ENCODE peak calls at places on chromosomes 12 and 14, in seven cellular contexts. A is SK-N-SH, U is tibial nerve, E is stomach, P is K562, T is upper lobe of left lung, V is transverse colon. G is an unnamed sample. For H3K27me3, the result is how much of the 10 kb centered on the place peaks cover.

GRCh38 chr14:103398427-103399195 is 13.4 kb downstream of the MARK3 start:
- DNase-seq in P (no peak), U (no peak), V (no peak), T (peak), E (no peak), A (no peak), G (no peak)

GRCh38 chr12:402127-402456 is 648 bp downstream of the CCDC77 start:
- DNase-seq in A (peak), E (no peak), T (no peak), U (no peak), V (no peak), P (peak), G (no peak)

GRCh38 chr14:106844608-106845285 is 1318.4 kb downstream of the TMEM121 start:
- DNase-seq in U (peak), V (peak), E (peak), P (no peak), T (peak), A (peak), G (no peak)

GRCh38 chr12:76025601-76026575 is 5.7 kb downstream of the PHLDA1 start:
- DNase-seq in P (no peak), V (no peak), U (no peak), T (no peak), A (no peak), E (no peak), G (no peak)

GRCh38 chr12:105470102-105470501 is 139.6 kb downstream of the C12orf75 start:
- DNase-seq in T (no peak), P (no peak), A (no peak), U (no peak), E (no peak), V (no peak), G (no peak)

GRCh38 chr12:20006856-20007255 is 361.5 kb upstream of the PDE3A start:
- DNase-seq in U (no peak), E (no peak), A (no peak), T (no peak), P (no peak), V (no peak), G (no peak)

GRCh38 chr12:130761537-130762318 is 45.6 kb upstream of the RIMBP2 start:
- DNase-seq in T (no peak), U (peak), V (peak), A (peak), P (peak), E (no peak), G (no peak)

GRCh38 chr14:35342160-35343010 is 50.2 kb downstream of the PSMA6 start:
- DNase-seq in E (peak), A (no peak), T (peak), P (no peak), V (no peak), U (no peak), G (no peak)

GRCh38 chr12:128852885-128853284 is 393 bp upstream of the GLT1D1 start:
- DNase-seq in P (no peak), E (no peak), A (no peak), V (no peak), T (no peak), U (no peak), G (no peak)

GRCh38 chr14:106843951-106844483 is 1317.6 kb downstream of the TMEM121 start:
- DNase-seq in U (peak), A (peak), T (peak), E (peak), V (peak), P (no peak), G (no peak)

GRCh38 chr12:27875677-27876076 is 95.6 kb upstream of the MANSC4 start:
- DNase-seq in T (no peak), E (no peak), A (no peak), V (no peak), P (no peak), U (no peak), G (no peak)

GRCh38 chr14:104444159-104445030 is 135.2 kb upstream of the C14orf180 start:
- DNase-seq in U (no peak), V (no peak), A (no peak), P (no peak), E (peak), T (peak), G (peak)

GRCh38 chr14:31950760-31951637 is 126.1 kb upstream of the ARHGAP5 start:
- DNase-seq in P (peak), A (peak), U (peak), T (peak), E (peak), V (peak), G (no peak)

GRCh38 chr14:93064411-93065271 is 51.1 kb downstream of the ITPK1 start:
- DNase-seq in A (no peak), U (no peak), P (no peak), T (no peak), E (no peak), V (no peak), G (no peak)

GRCh38 chr14:80465541-80466220 is 254.4 kb upstream of the DIO2 start:
- DNase-seq in U (no peak), A (no peak), P (no peak), E (no peak), V (no peak), T (no peak), G (no peak)

GRCh38 chr14:101109347-101109638 is 205.8 kb upstream of the RTL1 start:
- DNase-seq in A (no peak), V (no peak), E (peak), U (no peak), P (no peak), T (no peak), G (peak)

GRCh38 chr12:42744539-42745156 is 155.1 kb upstream of the PRICKLE1 start:
- DNase-seq in A (no peak), V (no peak), P (no peak), E (no peak), U (no peak), T (no peak), G (no peak)

GRCh38 chr12:102948941-102949352 is 8.5 kb upstream of the ASCL1 start:
- DNase-seq in E (peak), V (peak), P (peak), T (no peak), U (peak), A (peak), G (peak)

GRCh38 chr12:122190842-122191668 is 8.1 kb downstream of the LRRC43 start:
- DNase-seq in A (peak), T (peak), U (no peak), P (peak), E (peak), V (peak), G (no peak)

GRCh38 chr12:96398422-96399080 is 1.7 kb downstream of the CDK17 start:
- DNase-seq in E (no peak), T (no peak), U (no peak), V (no peak), P (peak), A (no peak), G (no peak)

GRCh38 chr14:24334431-24335271 is at the start of gene ADCY4:
- DNase-seq in V (no peak), A (peak), E (no peak), P (no peak), U (no peak), T (no peak), G (no peak)

GRCh38 chr12:26318661-26319068 is 123.3 kb downstream of the SSPN start:
- DNase-seq in P (peak), E (no peak), A (no peak), V (peak), T (peak), U (peak), G (no peak)

GRCh38 chr14:101963052-101963451 is 1.3 kb upstream of the DYNC1H1 start:
- DNase-seq in A (no peak), E (no peak), U (no peak), T (no peak), P (no peak), V (no peak), G (no peak)

GRCh38 chr12:82708507-82708906 is 21.8 kb downstream of the TMTC2 start:
- DNase-seq in A (peak), T (no peak), P (no peak), E (no peak), V (peak), U (no peak), G (no peak)

GRCh38 chr12:122876724-122877123 is 19.2 kb downstream of the VPS37B start:
- DNase-seq in E (peak), V (no peak), T (no peak), U (no peak), A (no peak), P (no peak), G (no peak)

GRCh38 chr12:1691123-1692007 is 495 bp downstream of the ADIPOR2 start:
- DNase-seq in A (no peak), V (peak), T (peak), P (peak), U (peak), E (peak), G (no peak)

GRCh38 chr12:14952295-14952995 is 9.0 kb downstream of the ARHGDIB start:
- DNase-seq in V (peak), U (no peak), T (peak), E (no peak), P (no peak), A (no peak), G (no peak)

GRCh38 chr12:88334271-88334670 is 192.2 kb downstream of the TMTC3 start:
- DNase-seq in P (peak), E (peak), U (peak), V (no peak), T (no peak), A (no peak), G (no peak)

GRCh38 chr12:71876400-71876799 is 36.8 kb downstream of the TBC1D15 start:
- DNase-seq in V (no peak), T (no peak), E (no peak), P (no peak), U (no peak), A (no peak), G (no peak)

GRCh38 chr12:10716704-10717315 is 6.3 kb downstream of the YBX3 start:
- DNase-seq in P (no peak), U (peak), E (peak), A (no peak), T (peak), V (peak), G (peak)

GRCh38 chr12:105803292-105803691 is 335.5 kb downstream of the NUAK1 start:
- DNase-seq in U (no peak), A (no peak), P (no peak), E (no peak), V (no peak), T (no peak), G (no peak)

GRCh38 chr14:99055816-99056215 is 216.2 kb downstream of the BCL11B start:
- DNase-seq in V (peak), T (peak), P (no peak), E (no peak), U (no peak), A (no peak), G (no peak)

GRCh38 chr14:61355892-61356325 is 34.5 kb downstream of the PRKCH start:
- DNase-seq in P (no peak), V (no peak), A (no peak), E (no peak), T (peak), U (no peak), G (no peak)

GRCh38 chr14:67265131-67265530 is 23.9 kb downstream of the PALS1 start:
- DNase-seq in E (no peak), U (no peak), T (no peak), V (no peak), A (no peak), P (peak), G (no peak)

GRCh38 chr14:100528962-100529560 is 58.2 kb downstream of the BEGAIN start:
- DNase-seq in U (no peak), T (no peak), E (peak), V (no peak), A (peak), P (no peak), G (peak)

GRCh38 chr14:21505009-21505553 is 6.1 kb downstream of the METTL3 start:
- DNase-seq in A (no peak), V (no peak), P (no peak), T (no peak), E (no peak), U (no peak), G (no peak)

GRCh38 chr12:55068416-55069010 is 48.7 kb downstream of the NEUROD4 start:
- DNase-seq in U (peak), A (peak), P (peak), E (no peak), T (no peak), V (no peak), G (no peak)

GRCh38 chr14:90645842-90646443 is 170.3 kb downstream of the TTC7B start:
- DNase-seq in P (no peak), E (no peak), A (no peak), T (no peak), U (no peak), V (no peak), G (no peak)

GRCh38 chr12:94534761-94535613 is 75.3 kb upstream of the CEP83 start:
- DNase-seq in E (no peak), V (no peak), P (no peak), A (no peak), T (no peak), U (no peak), G (no peak)
- TF ChIP-seq EP300 in E (no peak), V (no peak), P (no peak), A (no peak), T (no peak), U (no peak), G (no peak)

GRCh38 chr12:12812605-12813119 is 484 bp upstream of the DDX47 start:
- DNase-seq in A (no peak), T (no peak), P (no peak), U (no peak), E (no peak), V (no peak), G (no peak)

GRCh38 chr12:12813120-12814101 is at the start of gene DDX47:
- DNase-seq in E (peak), T (peak), P (peak), V (peak), U (peak), A (peak), G (peak)

GRCh38 chr12:12810507-12811143 is 2.5 kb upstream of the DDX47 start:
- DNase-seq in V (no peak), E (no peak), U (no peak), T (no peak), A (no peak), P (peak), G (no peak)

GRCh38 chr12:12812163-12812562 is 983 bp upstream of the DDX47 start:
- DNase-seq in P (no peak), A (no peak), T (no peak), U (no peak), V (no peak), E (no peak), G (no peak)

GRCh38 chr12:12811343-12811742 is 1.8 kb upstream of the DDX47 start:
- DNase-seq in U (no peak), P (no peak), A (no peak), V (no peak), T (no peak), E (no peak), G (no peak)
- H3K27me3 ChIP-seq in U (under half), P (under half), A (under half), V (under half), T (under half), E (under half), G (under half)

GRCh38 chr12:49231881-49232650 is 32.8 kb upstream of the TUBA1C start:
- DNase-seq in P (peak), V (no peak), T (no peak), E (no peak), U (no peak), A (no peak), G (no peak)

GRCh38 chr12:49230176-49230575 is 34.7 kb upstream of the TUBA1C start:
- DNase-seq in V (no peak), E (no peak), T (no peak), U (no peak), P (no peak), A (no peak), G (no peak)

GRCh38 chr12:49230810-49231209 is 34.1 kb upstream of the TUBA1C start:
- DNase-seq in P (no peak), T (no peak), U (no peak), A (no peak), E (no peak), V (no peak), G (no peak)

GRCh38 chr12:49233842-49234526 is 30.9 kb upstream of the TUBA1C start:
- DNase-seq in P (peak), T (peak), A (no peak), E (peak), U (no peak), V (peak), G (no peak)

GRCh38 chr12:49232940-49233841 is 31.7 kb upstream of the TUBA1C start:
- DNase-seq in T (peak), V (peak), P (peak), U (no peak), E (peak), A (peak), G (no peak)
- TF ChIP-seq EP300 in T (no peak), V (no peak), P (peak), U (no peak), E (no peak), A (no peak), G (no peak)

DNA sequence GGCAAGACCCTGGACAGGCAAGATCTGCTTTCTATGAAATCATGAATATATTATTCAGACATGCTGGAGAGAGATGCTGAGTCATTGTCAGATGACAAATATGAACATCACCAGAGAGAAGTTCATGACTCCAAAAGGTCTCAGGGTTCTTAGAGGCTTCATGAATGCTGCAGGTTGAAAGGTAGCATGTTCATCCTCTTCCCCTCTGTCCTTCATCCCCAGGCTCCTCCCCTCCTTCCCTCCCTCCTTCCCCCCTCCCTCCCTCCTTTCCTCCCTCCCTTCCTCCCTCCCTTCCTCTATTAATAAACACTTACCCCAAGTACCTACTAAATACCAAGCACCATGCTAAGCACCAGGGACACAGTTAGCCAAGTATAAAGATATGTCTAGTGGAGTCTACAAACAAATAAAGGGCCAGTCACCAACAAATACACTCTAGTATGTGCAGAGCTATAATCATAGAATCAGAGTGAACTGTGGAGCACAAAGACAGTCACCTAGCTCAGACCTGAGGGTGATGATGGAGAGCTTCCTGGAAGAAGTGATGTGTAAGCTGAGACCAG is 46.2 kb downstream of the RPH3A start:
- DNase-seq in A (no peak), U (no peak), P (peak), E (no peak), T (no peak), V (no peak), G (no peak)
- H3K27me3 ChIP-seq in A (under half), U (under half), P (under half), E (under half), T (under half), V (under half), G (under half)

DNA sequence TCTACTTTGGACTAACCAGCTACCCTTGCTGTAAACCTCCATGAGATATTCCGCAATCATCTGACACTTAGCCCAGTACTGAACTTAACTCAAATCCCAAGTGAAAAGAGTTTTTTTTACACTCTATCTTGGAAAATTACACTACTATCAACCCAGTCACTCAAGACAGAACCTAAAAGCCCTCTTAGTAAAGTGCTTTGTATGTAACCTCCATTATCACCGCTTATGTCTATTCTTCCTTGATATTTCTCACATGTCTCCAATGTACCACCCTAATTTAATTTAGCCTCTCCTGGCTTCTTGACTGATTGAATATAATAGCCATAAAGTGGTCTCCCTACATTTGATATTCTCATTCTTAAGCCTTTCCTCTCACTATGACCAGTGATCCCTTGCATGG is 168.8 kb upstream of the SYT1 start:
- DNase-seq in T (no peak), U (no peak), E (no peak), A (no peak), V (no peak), P (no peak), G (no peak)
- TF ChIP-seq EP300 in T (no peak), U (no peak), E (no peak), A (no peak), V (no peak), P (no peak), G (no peak)

DNA sequence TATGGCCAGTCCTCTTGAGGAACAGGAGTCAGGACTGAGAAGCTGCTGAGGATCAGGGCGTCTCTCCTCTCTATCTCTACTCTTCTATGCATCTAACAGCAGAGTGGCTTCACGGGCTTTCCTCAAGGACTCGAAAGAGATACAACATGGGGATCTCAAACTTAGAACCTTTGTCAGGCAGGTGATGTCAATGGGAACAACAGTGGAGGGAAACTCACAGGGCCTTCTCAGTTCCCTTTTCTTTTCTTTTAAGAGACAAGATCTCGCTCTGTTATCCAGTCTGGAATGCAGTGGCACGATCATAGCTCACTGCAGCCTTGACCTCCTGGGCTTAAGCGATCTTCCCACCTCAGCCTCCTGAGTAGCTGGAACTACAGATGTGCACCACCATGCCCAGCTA is 127.6 kb downstream of the PTPN11 start:
- DNase-seq in E (no peak), P (no peak), V (no peak), A (no peak), U (no peak), T (no peak), G (no peak)
- H3K27me3 ChIP-seq in E (under half), P (under half), V (under half), A (under half), U (under half), T (under half), G (under half)

DNA sequence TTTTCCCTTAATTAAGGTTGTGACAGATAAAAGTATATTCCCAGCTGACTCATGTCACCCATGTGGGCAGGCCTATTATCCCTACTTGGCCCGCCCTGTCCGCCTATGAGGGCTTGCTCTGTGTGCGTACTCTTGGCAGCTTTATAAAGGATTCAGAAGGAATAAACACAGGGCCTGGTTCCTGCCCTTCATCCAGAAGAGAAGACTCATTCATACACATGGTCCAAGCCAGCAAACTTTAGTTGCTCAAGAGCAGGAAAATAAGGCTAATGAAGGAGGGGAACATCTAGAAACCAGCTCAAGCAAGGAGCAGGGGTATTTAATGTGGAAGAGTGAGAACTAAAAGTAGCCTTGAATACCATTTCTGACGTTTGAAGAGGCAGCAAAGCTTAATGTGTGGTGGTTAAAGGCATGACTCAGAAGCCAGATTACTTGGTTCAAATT is 141.9 kb downstream of the CRADD start:
- DNase-seq in A (no peak), E (peak), V (peak), P (no peak), T (peak), U (peak), G (peak)
- TF ChIP-seq EP300 in A (no peak), E (no peak), V (no peak), P (no peak), T (no peak), U (peak), G (peak)